ENCODE peak calls at places on chromosomes 6 and 20, in eight cellular contexts. N is SW 1271; G is kidney glomerular epithelial cell; M is activated naive CD4-positive, alpha-beta T cell; B is astrocyte of the spinal cord; O is IMR-90; S is right lobe of liver; L is germinal center. I is an unnamed sample.
A peak's percentile ranks its signal among the peaks of the same experiment; 100 is the strongest.

GRCh38 chr20:62822788-62823651 is 6.2 kb downstream of the COL9A3 start:
- DNase-seq in N (peak; percentile 77), G (no peak), M (no peak), B (no peak), O (peak; percentile 11), S (peak; percentile 64), L (peak; percentile 76), I (peak; percentile 87)

GRCh38 chr6:67501738-67502137 is 1133.3 kb upstream of the ADGRB3 start:
- DNase-seq in N (no peak), G (no peak), M (no peak), B (no peak), O (no peak), S (no peak), L (no peak), I (no peak)

GRCh38 chr6:67683960-67684359 is 951.1 kb upstream of the ADGRB3 start:
- DNase-seq in N (peak; percentile 63), G (peak; percentile 55), M (no peak), B (peak; percentile 81), O (peak; percentile 49), S (no peak), L (no peak), I (no peak)

GRCh38 chr6:165729307-165729936 is 66.4 kb upstream of the PDE10A start:
- DNase-seq in N (no peak), G (peak; percentile 30), M (no peak), B (peak; percentile 8), O (peak; percentile 10), S (no peak), L (peak; percentile 53), I (peak; percentile 75)

GRCh38 chr6:166258854-166259276 is 49.3 kb downstream of the PRR18 start:
- DNase-seq in N (peak; percentile 17), G (no peak), M (no peak), B (peak; percentile 5), O (no peak), S (peak; percentile 62), L (no peak), I (peak; percentile 40)

GRCh38 chr20:46999821-47000465 is 105.3 kb downstream of the EYA2 start:
- DNase-seq in N (no peak), G (no peak), M (no peak), B (no peak), O (no peak), S (no peak), L (peak; percentile 16), I (no peak)

GRCh38 chr6:129617986-129618385 is 92.0 kb downstream of the ARHGAP18 start:
- DNase-seq in N (no peak), G (peak; percentile 20), M (no peak), B (no peak), O (no peak), S (no peak), L (no peak), I (no peak)

GRCh38 chr6:14767176-14767575 is 478.7 kb upstream of the JARID2 start:
- DNase-seq in N (no peak), G (no peak), M (no peak), B (no peak), O (no peak), S (no peak), L (no peak), I (no peak)

GRCh38 chr6:35343092-35343834 is 905 bp downstream of the PPARD start:
- DNase-seq in N (no peak), G (no peak), M (no peak), B (peak; percentile 33), O (peak; percentile 32), S (peak; percentile 66), L (peak; percentile 46), I (no peak)

GRCh38 chr6:116450769-116451740 is 10.1 kb upstream of the CALHM6 start:
- DNase-seq in N (no peak), G (peak; percentile 6), M (no peak), B (no peak), O (no peak), S (no peak), L (peak; percentile 43), I (peak; percentile 46)

GRCh38 chr6:41706876-41707564 is 28.4 kb downstream of the TFEB start:
- DNase-seq in N (no peak), G (no peak), M (no peak), B (peak; percentile 15), O (peak; percentile 53), S (no peak), L (peak; percentile 62), I (no peak)

GRCh38 chr6:24205020-24205492 is 79.0 kb downstream of the NRSN1 start:
- DNase-seq in N (peak; percentile 52), G (peak; percentile 20), M (no peak), B (peak; percentile 51), O (peak; percentile 38), S (no peak), L (peak; percentile 15), I (peak; percentile 26)

GRCh38 chr6:129701721-129702455 is 8.1 kb downstream of the ARHGAP18 start:
- DNase-seq in N (peak; percentile 16), G (no peak), M (no peak), B (no peak), O (peak; percentile 58), S (no peak), L (no peak), I (no peak)